ENCODE peak calls at places on chromosomes 3 and 15, in eight cellular contexts. O is activated T-cell treated with anti-CD3 and anti-CD28 coated beads, Interleukin-2, amount 50 U/mL, for 72 hours; E is non-pigmented ciliary epithelial cell; G is transverse colon; M is fibroblast of lung; H is neural crest cell; N is stimulated activated CD8-positive, alpha-beta memory T cell treated with anti-CD3 and anti-CD28 coated beads, Interleukin-15, amount 100 ng/mL, for 4 hours; W is NCI-H524. D is an unnamed sample.

GRCh38 chr3:132444333-132444732 is 27.0 kb downstream of the DNAJC13 start:
- DNase-seq in O (no peak), E (no peak), G (no peak), M (peak; percentile 41), H (no peak), N (no peak), W (no peak), D (no peak)

GRCh38 chr3:150497956-150498355 is 48.3 kb downstream of the SERP1 start:
- DNase-seq in O (no peak), E (peak; percentile 20), G (no peak), M (peak; percentile 48), H (no peak), N (no peak), W (no peak), D (peak; percentile 63)

GRCh38 chr3:134460965-134461364 is 24.8 kb downstream of the ANAPC13 start:
- DNase-seq in O (no peak), E (peak; percentile 76), G (no peak), M (peak; percentile 56), H (no peak), N (no peak), W (no peak), D (no peak)

GRCh38 chr15:47461560-47462175 is 255.6 kb upstream of the SEMA6D start:
- DNase-seq in O (no peak), E (no peak), G (no peak), M (no peak), H (no peak), N (no peak), W (no peak), D (no peak)

GRCh38 chr3:63993653-63994079 is 29.6 kb downstream of the PSMD6 start:
- DNase-seq in O (peak; percentile 42), E (no peak), G (peak; percentile 68), M (peak; percentile 84), H (peak; percentile 51), N (no peak), W (peak; percentile 55), D (peak; percentile 57)

GRCh38 chr15:52785672-52786406 is 4.3 kb downstream of the ONECUT1 start:
- DNase-seq in O (no peak), E (no peak), G (no peak), M (no peak), H (no peak), N (no peak), W (peak; percentile 24), D (no peak)

GRCh38 chr3:44439499-44440295 is 37.8 kb downstream of the ZNF445 start:
- DNase-seq in O (peak; percentile 82), E (peak; percentile 56), G (peak; percentile 69), M (peak; percentile 74), H (no peak), N (peak; percentile 33), W (no peak), D (peak; percentile 93)

GRCh38 chr15:92797168-92798052 is 102.7 kb upstream of the CHD2 start:
- DNase-seq in O (peak; percentile 29), E (no peak), G (no peak), M (peak; percentile 87), H (no peak), N (no peak), W (peak; percentile 88), D (peak; percentile 56)

GRCh38 chr15:78071378-78071777 is 6.1 kb downstream of the TBC1D2B start:
- DNase-seq in O (no peak), E (no peak), G (no peak), M (no peak), H (no peak), N (no peak), W (no peak), D (no peak)

GRCh38 chr15:38255690-38256089 is 3.1 kb downstream of the SPRED1 start:
- DNase-seq in O (no peak), E (no peak), G (no peak), M (no peak), H (no peak), N (no peak), W (no peak), D (no peak)

GRCh38 chr3:187750513-187751123 is 5.3 kb upstream of the BCL6 start:
- DNase-seq in O (no peak), E (no peak), G (peak; percentile 33), M (peak; percentile 56), H (no peak), N (no peak), W (peak; percentile 50), D (no peak)

GRCh38 chr15:57220220-57220619 is 156.1 kb upstream of the CGNL1 start:
- DNase-seq in O (no peak), E (no peak), G (no peak), M (peak; percentile 85), H (no peak), N (no peak), W (peak; percentile 70), D (no peak)

GRCh38 chr3:52891164-52891563 is 6.2 kb downstream of the STIMATE start:
- DNase-seq in O (peak; percentile 69), E (no peak), G (no peak), M (no peak), H (no peak), N (no peak), W (no peak), D (no peak)

GRCh38 chr3:13598201-13598600 is 49.3 kb downstream of the FBLN2 start:
- DNase-seq in O (no peak), E (no peak), G (no peak), M (no peak), H (no peak), N (no peak), W (no peak), D (no peak)

GRCh38 chr3:42680806-42681205 is 4.5 kb upstream of the KLHL40 start:
- DNase-seq in O (no peak), E (no peak), G (no peak), M (peak; percentile 45), H (no peak), N (no peak), W (no peak), D (no peak)

GRCh38 chr3:186966406-186966805 is 36.1 kb downstream of the ST6GAL1 start:
- DNase-seq in O (no peak), E (no peak), G (no peak), M (no peak), H (no peak), N (no peak), W (no peak), D (no peak)

GRCh38 chr3:62051506-62051905 is 321.8 kb downstream of the FEZF2 start:
- DNase-seq in O (no peak), E (no peak), G (peak; percentile 47), M (peak; percentile 51), H (no peak), N (no peak), W (peak; percentile 49), D (peak; percentile 2)

GRCh38 chr15:64334530-64334929 is 21.4 kb downstream of the CSNK1G1 start:
- DNase-seq in O (peak; percentile 5), E (no peak), G (peak; percentile 39), M (no peak), H (no peak), N (no peak), W (no peak), D (no peak)

GRCh38 chr15:63874616-63875015 is 40.9 kb upstream of the HERC1 start:
- DNase-seq in O (no peak), E (no peak), G (no peak), M (no peak), H (no peak), N (no peak), W (no peak), D (no peak)

GRCh38 chr3:51622402-51622801 is 48.6 kb upstream of the TEX264 start:
- DNase-seq in O (no peak), E (no peak), G (no peak), M (peak; percentile 29), H (no peak), N (no peak), W (peak; percentile 32), D (no peak)

GRCh38 chr3:57127849-57128566 is 37.1 kb downstream of the IL17RD start:
- DNase-seq in O (no peak), E (peak; percentile 15), G (no peak), M (no peak), H (no peak), N (no peak), W (peak; percentile 65), D (no peak)

GRCh38 chr3:167110906-167111305 is 269.2 kb downstream of the ZBBX start:
- DNase-seq in O (no peak), E (peak; percentile 8), G (no peak), M (no peak), H (no peak), N (no peak), W (peak; percentile 13), D (no peak)

GRCh38 chr3:153209596-153209995 is 47.6 kb downstream of the RAP2B start:
- DNase-seq in O (no peak), E (no peak), G (no peak), M (peak; percentile 45), H (no peak), N (no peak), W (no peak), D (no peak)

GRCh38 chr15:64773606-64774555 is 1.5 kb downstream of the RBPMS2 start:
- DNase-seq in O (no peak), E (no peak), G (no peak), M (no peak), H (peak; percentile 18), N (no peak), W (no peak), D (no peak)

GRCh38 chr3:14803981-14804834 is 14.6 kb upstream of the FGD5 start:
- DNase-seq in O (no peak), E (no peak), G (no peak), M (no peak), H (no peak), N (no peak), W (no peak), D (no peak)

GRCh38 chr3:159795050-159795449 is 193.6 kb upstream of the IL12A start:
- DNase-seq in O (no peak), E (no peak), G (no peak), M (no peak), H (no peak), N (no peak), W (no peak), D (no peak)

GRCh38 chr3:154095832-154096421 is 25.3 kb upstream of the ARHGEF26 start:
- DNase-seq in O (no peak), E (peak; percentile 18), G (no peak), M (peak; percentile 69), H (no peak), N (no peak), W (no peak), D (no peak)